ENCODE peak calls at places on chromosome 13, in seven cellular contexts. One of them, this sample, is unnamed.

GRCh38 chr13:92640936-92641335 is 585.7 kb upstream of the GPC6 start:
- DNase-seq in mammary epithelial cell: no peak
- DNase-seq in uterus: no peak
- DNase-seq in A549: no peak
- DNase-seq in RWPE1: no peak
- DNase-seq in CD4-positive, CD25-positive, alpha-beta regulatory T cell: no peak
- DNase-seq in OCI-LY7: no peak
- DNase-seq in this sample: no peak

GRCh38 chr13:112068531-112069062 is 1.6 kb downstream of the SOX1 start:
- DNase-seq in mammary epithelial cell: no peak
- DNase-seq in uterus: no peak
- DNase-seq in A549: no peak
- DNase-seq in RWPE1: no peak
- DNase-seq in CD4-positive, CD25-positive, alpha-beta regulatory T cell: no peak
- DNase-seq in OCI-LY7: no peak
- DNase-seq in this sample: no peak

GRCh38 chr13:71460179-71460578 is 406.8 kb downstream of the DACH1 start:
- DNase-seq in mammary epithelial cell: peak
- DNase-seq in uterus: no peak
- DNase-seq in A549: no peak
- DNase-seq in RWPE1: no peak
- DNase-seq in CD4-positive, CD25-positive, alpha-beta regulatory T cell: no peak
- DNase-seq in OCI-LY7: no peak
- DNase-seq in this sample: no peak

GRCh38 chr13:41457589-41458186 is 338 bp downstream of the RGCC start:
- DNase-seq in mammary epithelial cell: no peak
- DNase-seq in uterus: no peak
- DNase-seq in A549: no peak
- DNase-seq in RWPE1: no peak
- DNase-seq in CD4-positive, CD25-positive, alpha-beta regulatory T cell: peak
- DNase-seq in OCI-LY7: peak
- DNase-seq in this sample: no peak

GRCh38 chr13:99979453-99980200 is 2.0 kb upstream of the ZIC2 start:
- DNase-seq in mammary epithelial cell: no peak
- DNase-seq in uterus: no peak
- DNase-seq in A549: peak
- DNase-seq in RWPE1: no peak
- DNase-seq in CD4-positive, CD25-positive, alpha-beta regulatory T cell: no peak
- DNase-seq in OCI-LY7: no peak
- DNase-seq in this sample: no peak

GRCh38 chr13:111636271-111636670 is 315.8 kb downstream of the TEX29 start:
- DNase-seq in mammary epithelial cell: no peak
- DNase-seq in uterus: no peak
- DNase-seq in A549: no peak
- DNase-seq in RWPE1: no peak
- DNase-seq in CD4-positive, CD25-positive, alpha-beta regulatory T cell: no peak
- DNase-seq in OCI-LY7: no peak
- DNase-seq in this sample: no peak

GRCh38 chr13:49419292-49419691 is 24.6 kb downstream of the CAB39L start:
- DNase-seq in mammary epithelial cell: no peak
- DNase-seq in uterus: no peak
- DNase-seq in A549: no peak
- DNase-seq in RWPE1: no peak
- DNase-seq in CD4-positive, CD25-positive, alpha-beta regulatory T cell: no peak
- DNase-seq in OCI-LY7: no peak
- DNase-seq in this sample: no peak

GRCh38 chr13:35219021-35219420 is 257.5 kb downstream of the MAB21L1 start:
- DNase-seq in mammary epithelial cell: no peak
- DNase-seq in uterus: no peak
- DNase-seq in A549: no peak
- DNase-seq in RWPE1: no peak
- DNase-seq in CD4-positive, CD25-positive, alpha-beta regulatory T cell: no peak
- DNase-seq in OCI-LY7: no peak
- DNase-seq in this sample: no peak

GRCh38 chr13:30145709-30146367 is 161.5 kb downstream of the KATNAL1 start:
- DNase-seq in mammary epithelial cell: no peak
- DNase-seq in uterus: no peak
- DNase-seq in A549: no peak
- DNase-seq in RWPE1: no peak
- DNase-seq in CD4-positive, CD25-positive, alpha-beta regulatory T cell: peak
- DNase-seq in OCI-LY7: no peak
- DNase-seq in this sample: no peak

GRCh38 chr13:48156466-48156865 is 61.6 kb upstream of the MED4 start:
- DNase-seq in mammary epithelial cell: peak
- DNase-seq in uterus: no peak
- DNase-seq in A549: no peak
- DNase-seq in RWPE1: no peak
- DNase-seq in CD4-positive, CD25-positive, alpha-beta regulatory T cell: peak
- DNase-seq in OCI-LY7: peak
- DNase-seq in this sample: peak

GRCh38 chr13:23637813-23638212 is 67.6 kb downstream of the TNFRSF19 start:
- DNase-seq in mammary epithelial cell: no peak
- DNase-seq in uterus: no peak
- DNase-seq in A549: no peak
- DNase-seq in RWPE1: no peak
- DNase-seq in CD4-positive, CD25-positive, alpha-beta regulatory T cell: no peak
- DNase-seq in OCI-LY7: no peak
- DNase-seq in this sample: no peak

GRCh38 chr13:66994097-66994496 is 236.0 kb downstream of the PCDH9 start:
- DNase-seq in mammary epithelial cell: peak
- DNase-seq in uterus: no peak
- DNase-seq in A549: peak
- DNase-seq in RWPE1: peak
- DNase-seq in CD4-positive, CD25-positive, alpha-beta regulatory T cell: peak
- DNase-seq in OCI-LY7: peak
- DNase-seq in this sample: no peak

GRCh38 chr13:32426191-32426980 is 1.5 kb downstream of the N4BP2L1 start:
- DNase-seq in mammary epithelial cell: no peak
- DNase-seq in uterus: no peak
- DNase-seq in A549: no peak
- DNase-seq in RWPE1: no peak
- DNase-seq in CD4-positive, CD25-positive, alpha-beta regulatory T cell: peak
- DNase-seq in OCI-LY7: peak
- DNase-seq in this sample: no peak

GRCh38 chr13:30441304-30441703 is 19.0 kb downstream of the UBE2L5 start:
- DNase-seq in mammary epithelial cell: no peak
- DNase-seq in uterus: no peak
- DNase-seq in A549: no peak
- DNase-seq in RWPE1: no peak
- DNase-seq in CD4-positive, CD25-positive, alpha-beta regulatory T cell: no peak
- DNase-seq in OCI-LY7: peak
- DNase-seq in this sample: no peak

GRCh38 chr13:23159205-23159586 is 21.6 kb upstream of the SGCG start:
- DNase-seq in mammary epithelial cell: no peak
- DNase-seq in uterus: no peak
- DNase-seq in A549: peak
- DNase-seq in RWPE1: no peak
- DNase-seq in CD4-positive, CD25-positive, alpha-beta regulatory T cell: peak
- DNase-seq in OCI-LY7: no peak
- DNase-seq in this sample: no peak

GRCh38 chr13:90222758-90223157 is 1124.7 kb upstream of the MIR17HG start:
- DNase-seq in mammary epithelial cell: no peak
- DNase-seq in uterus: no peak
- DNase-seq in A549: no peak
- DNase-seq in RWPE1: no peak
- DNase-seq in CD4-positive, CD25-positive, alpha-beta regulatory T cell: no peak
- DNase-seq in OCI-LY7: no peak
- DNase-seq in this sample: no peak
- H3K27ac ChIP-seq in mammary epithelial cell: no peak
- H3K27ac ChIP-seq in uterus: no peak
- H3K27ac ChIP-seq in A549: no peak
- H3K27ac ChIP-seq in RWPE1: no peak
- H3K27ac ChIP-seq in CD4-positive, CD25-positive, alpha-beta regulatory T cell: no peak
- H3K27ac ChIP-seq in OCI-LY7: no peak
- H3K27ac ChIP-seq in this sample: no peak

GRCh38 chr13:26950546-26950945 is 190.0 kb upstream of the GPR12 start:
- DNase-seq in mammary epithelial cell: no peak
- DNase-seq in uterus: no peak
- DNase-seq in A549: no peak
- DNase-seq in RWPE1: no peak
- DNase-seq in CD4-positive, CD25-positive, alpha-beta regulatory T cell: no peak
- DNase-seq in OCI-LY7: no peak
- DNase-seq in this sample: no peak

GRCh38 chr13:26950968-26951367 is 190.4 kb upstream of the GPR12 start:
- DNase-seq in mammary epithelial cell: no peak
- DNase-seq in uterus: no peak
- DNase-seq in A549: no peak
- DNase-seq in RWPE1: no peak
- DNase-seq in CD4-positive, CD25-positive, alpha-beta regulatory T cell: no peak
- DNase-seq in OCI-LY7: no peak
- DNase-seq in this sample: no peak

GRCh38 chr13:26951581-26952177 is 191.1 kb upstream of the GPR12 start:
- DNase-seq in mammary epithelial cell: no peak
- DNase-seq in uterus: no peak
- DNase-seq in A549: no peak
- DNase-seq in RWPE1: no peak
- DNase-seq in CD4-positive, CD25-positive, alpha-beta regulatory T cell: no peak
- DNase-seq in OCI-LY7: no peak
- DNase-seq in this sample: no peak

GRCh38 chr13:26948353-26948752 is 187.8 kb upstream of the GPR12 start:
- DNase-seq in mammary epithelial cell: no peak
- DNase-seq in uterus: no peak
- DNase-seq in A549: no peak
- DNase-seq in RWPE1: no peak
- DNase-seq in CD4-positive, CD25-positive, alpha-beta regulatory T cell: no peak
- DNase-seq in OCI-LY7: no peak
- DNase-seq in this sample: no peak

DNA sequence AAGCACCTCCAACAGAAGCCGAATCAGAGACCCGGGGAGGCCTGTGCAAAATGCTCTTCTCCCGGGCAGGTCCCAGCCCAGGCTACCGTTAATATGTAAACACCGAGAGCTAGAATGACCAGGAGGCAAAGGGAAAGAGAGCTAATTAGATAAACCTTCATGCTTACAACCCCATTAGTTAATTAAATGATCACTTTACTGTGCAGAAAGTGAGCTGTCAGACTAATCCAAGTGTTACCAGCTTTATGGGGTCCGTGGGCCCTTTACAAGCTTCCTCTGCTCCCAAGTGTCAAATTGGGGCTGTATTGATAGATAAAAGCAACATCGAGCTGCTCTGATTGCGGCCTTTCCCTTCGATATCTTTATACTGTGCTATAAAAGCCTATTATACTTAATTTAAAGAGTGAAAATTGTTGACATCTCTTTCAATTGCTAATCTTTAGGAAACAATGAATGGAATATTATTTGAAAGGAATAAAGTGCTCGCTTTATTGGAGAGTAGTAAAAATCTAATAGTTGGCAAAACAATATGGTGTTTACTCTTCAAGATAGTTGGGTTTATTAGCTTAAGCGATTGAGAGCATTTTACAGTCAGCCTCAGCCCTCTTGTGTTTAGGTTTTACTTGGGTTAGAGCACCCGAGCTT is 189.2 kb upstream of the GPR12 start:
- DNase-seq in mammary epithelial cell: no peak
- DNase-seq in uterus: no peak
- DNase-seq in A549: no peak
- DNase-seq in RWPE1: no peak
- DNase-seq in CD4-positive, CD25-positive, alpha-beta regulatory T cell: no peak
- DNase-seq in OCI-LY7: no peak
- DNase-seq in this sample: no peak
- H3K27ac ChIP-seq in mammary epithelial cell: no peak
- H3K27ac ChIP-seq in uterus: no peak
- H3K27ac ChIP-seq in A549: no peak
- H3K27ac ChIP-seq in RWPE1: no peak
- H3K27ac ChIP-seq in CD4-positive, CD25-positive, alpha-beta regulatory T cell: no peak
- H3K27ac ChIP-seq in OCI-LY7: no peak
- H3K27ac ChIP-seq in this sample: no peak

DNA sequence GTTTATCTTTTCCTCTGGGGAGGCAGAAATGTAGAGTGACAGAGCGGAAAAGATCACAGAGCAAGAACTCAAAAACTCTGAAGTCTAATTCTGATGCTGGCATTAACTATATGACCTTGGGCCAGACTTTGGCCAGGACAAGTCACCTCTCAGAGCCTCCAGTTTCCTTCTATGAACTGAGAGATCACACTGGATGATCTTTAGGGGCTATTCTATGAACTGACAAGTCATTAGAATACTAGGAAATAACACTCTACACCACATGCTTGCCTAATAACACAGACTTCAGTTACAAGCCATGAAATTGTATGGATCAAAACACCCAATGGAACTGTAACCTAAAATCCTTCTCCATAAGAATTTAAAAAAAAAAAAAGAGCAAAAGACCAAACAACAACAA is 16.9 kb downstream of the SLC25A30 start:
- DNase-seq in mammary epithelial cell: no peak
- DNase-seq in uterus: no peak
- DNase-seq in A549: no peak
- DNase-seq in RWPE1: no peak
- DNase-seq in CD4-positive, CD25-positive, alpha-beta regulatory T cell: peak
- DNase-seq in OCI-LY7: no peak
- DNase-seq in this sample: no peak
- H3K27ac ChIP-seq in mammary epithelial cell: no peak
- H3K27ac ChIP-seq in uterus: no peak
- H3K27ac ChIP-seq in A549: no peak
- H3K27ac ChIP-seq in RWPE1: no peak
- H3K27ac ChIP-seq in CD4-positive, CD25-positive, alpha-beta regulatory T cell: no peak
- H3K27ac ChIP-seq in OCI-LY7: no peak
- H3K27ac ChIP-seq in this sample: no peak

GRCh38 chr13:73467103-73467502 is 408.3 kb downstream of the KLF5 start:
- DNase-seq in mammary epithelial cell: peak
- DNase-seq in uterus: no peak
- DNase-seq in A549: no peak
- DNase-seq in RWPE1: no peak
- DNase-seq in CD4-positive, CD25-positive, alpha-beta regulatory T cell: no peak
- DNase-seq in OCI-LY7: no peak
- DNase-seq in this sample: no peak
- H3K27ac ChIP-seq in mammary epithelial cell: peak
- H3K27ac ChIP-seq in uterus: no peak
- H3K27ac ChIP-seq in A549: peak
- H3K27ac ChIP-seq in RWPE1: peak
- H3K27ac ChIP-seq in CD4-positive, CD25-positive, alpha-beta regulatory T cell: no peak
- H3K27ac ChIP-seq in OCI-LY7: no peak
- H3K27ac ChIP-seq in this sample: peak

This sample was measured in epithelial cell of prostate.